ENCODE peak calls at places on chromosomes 3 and 15, in nine cellular contexts. J is foreskin melanocyte; R is cardiac muscle cell; A is astrocyte; M is fibroblast of pulmonary artery; B is CD8-positive, alpha-beta T cell; G is stimulated activated CD8-positive, alpha-beta memory T cell treated with anti-CD3 and anti-CD28 coated beads, Interleukin-12 subunit alpha, Interleukin-12 subunit beta, amount 100 ng/mL, for 1 hour; Q is fibroblast of mammary gland; T is astrocyte of the hippocampus. Y is an unnamed sample.

GRCh38 chr15:97235285-97235985 is 725.1 kb upstream of the ARRDC4 start:
- DNase-seq in J (peak; percentile 29), R (peak; percentile 60), A (peak; percentile 9), M (peak; percentile 70), B (no peak), G (no peak), Q (peak; percentile 55), T (peak; percentile 65), Y (no peak)

GRCh38 chr3:152405915-152406802 is 137.4 kb downstream of the MBNL1 start:
- DNase-seq in J (no peak), R (peak; percentile 92), A (peak; percentile 91), M (peak; percentile 96), B (no peak), G (no peak), Q (peak; percentile 96), T (peak; percentile 48), Y (no peak)

GRCh38 chr3:156431334-156432121 is 123.4 kb downstream of the SSR3 start:
- DNase-seq in J (no peak), R (no peak), A (no peak), M (no peak), B (no peak), G (no peak), Q (no peak), T (no peak), Y (no peak)

GRCh38 chr3:141081141-141081795 is 30.1 kb downstream of the SPSB4 start:
- DNase-seq in J (no peak), R (no peak), A (no peak), M (no peak), B (no peak), G (no peak), Q (no peak), T (no peak), Y (peak; percentile 60)

GRCh38 chr15:74378853-74379252 is 11.4 kb upstream of the CYP11A1 start:
- DNase-seq in J (no peak), R (peak; percentile 88), A (peak; percentile 83), M (peak; percentile 77), B (no peak), G (no peak), Q (no peak), T (peak; percentile 85), Y (peak; percentile 59)

GRCh38 chr3:128537091-128537703 is 44.2 kb upstream of the GATA2 start:
- DNase-seq in J (no peak), R (no peak), A (no peak), M (no peak), B (no peak), G (no peak), Q (no peak), T (no peak), Y (no peak)

GRCh38 chr15:70156781-70157261 is 59.1 kb upstream of the TLE3 start:
- DNase-seq in J (no peak), R (peak; percentile 68), A (peak; percentile 73), M (peak; percentile 66), B (no peak), G (no peak), Q (peak; percentile 85), T (peak; percentile 84), Y (peak; percentile 91)

GRCh38 chr3:8492744-8493511 is 8.7 kb upstream of the LMCD1 start:
- DNase-seq in J (no peak), R (no peak), A (peak; percentile 69), M (no peak), B (no peak), G (no peak), Q (peak; percentile 55), T (peak; percentile 46), Y (no peak)

GRCh38 chr3:10365791-10366190 is 44.9 kb upstream of the SEC13 start:
- DNase-seq in J (no peak), R (no peak), A (peak; percentile 69), M (peak; percentile 27), B (no peak), G (no peak), Q (peak; percentile 48), T (no peak), Y (no peak)

GRCh38 chr3:65712156-65712555 is 326.6 kb downstream of the MAGI1 start:
- DNase-seq in J (no peak), R (peak; percentile 37), A (peak; percentile 38), M (peak; percentile 24), B (no peak), G (no peak), Q (peak; percentile 76), T (no peak), Y (no peak)

GRCh38 chr15:66770518-66771350 is 68.7 kb downstream of the SMAD6 start:
- DNase-seq in J (no peak), R (no peak), A (no peak), M (no peak), B (no peak), G (no peak), Q (no peak), T (no peak), Y (peak; percentile 15)

GRCh38 chr3:16094644-16095272 is 79.7 kb upstream of the GALNT15 start:
- DNase-seq in J (no peak), R (peak; percentile 66), A (peak; percentile 90), M (peak; percentile 23), B (no peak), G (no peak), Q (no peak), T (peak; percentile 56), Y (no peak)

GRCh38 chr3:120349819-120350125 is 618 bp upstream of the LRRC58 start:
- DNase-seq in J (no peak), R (no peak), A (no peak), M (no peak), B (no peak), G (no peak), Q (no peak), T (no peak), Y (no peak)

Y was measured in aorta.